ENCODE peak calls at places on chromosomes 7 and 10, in ten cellular contexts. G, W, Q, M, Z, E, F, V, N and P are unnamed samples.
A peak's percentile ranks its signal among the peaks of the same experiment; 100 is the strongest.

GRCh38 chr7:28177836-28178235 is 2.8 kb downstream of the JAZF1 start:
- DNase-seq in G (no peak), W (no peak), Q (no peak), M (no peak), Z (no peak), E (no peak), F (no peak), V (no peak), N (no peak), P (no peak)

GRCh38 chr10:83522881-83523386 is 616.4 kb upstream of the GHITM start:
- DNase-seq in G (peak; percentile 39), W (no peak), Q (no peak), M (no peak), Z (no peak), E (no peak), F (no peak), V (no peak), N (no peak), P (no peak)

GRCh38 chr7:25565949-25566348 is 337.7 kb upstream of the NPVF start:
- DNase-seq in G (peak; percentile 45), W (peak; percentile 48), Q (peak; percentile 85), M (peak; percentile 49), Z (peak; percentile 71), E (peak; percentile 69), F (peak; percentile 59), V (peak; percentile 79), N (peak; percentile 5), P (peak; percentile 79)

GRCh38 chr7:114345494-114345893 is 69.1 kb upstream of the FOXP2 start:
- DNase-seq in G (no peak), W (no peak), Q (peak; percentile 68), M (no peak), Z (no peak), E (no peak), F (no peak), V (no peak), N (no peak), P (no peak)

GRCh38 chr7:20607216-20607615 is 8.3 kb upstream of the ABCB5 start:
- DNase-seq in G (no peak), W (no peak), Q (peak; percentile 58), M (no peak), Z (no peak), E (no peak), F (no peak), V (no peak), N (no peak), P (no peak)

GRCh38 chr10:52409928-52410327 is 95.8 kb downstream of the DKK1 start:
- DNase-seq in G (no peak), W (no peak), Q (no peak), M (no peak), Z (no peak), E (no peak), F (no peak), V (no peak), N (no peak), P (no peak)

GRCh38 chr7:127845497-127846214 is 185.6 kb downstream of the LRRC4 start:
- DNase-seq in G (no peak), W (no peak), Q (no peak), M (no peak), Z (no peak), E (no peak), F (no peak), V (no peak), N (no peak), P (no peak)

GRCh38 chr10:114043532-114044250 is at the start of gene ADRB1:
- DNase-seq in G (peak; percentile 92), W (no peak), Q (peak; percentile 25), M (peak; percentile 80), Z (peak; percentile 39), E (peak; percentile 82), F (peak; percentile 67), V (peak; percentile 51), N (peak; percentile 61), P (peak; percentile 19)

GRCh38 chr7:28623863-28624262 is 211.5 kb downstream of the CREB5 start:
- DNase-seq in G (no peak), W (no peak), Q (no peak), M (no peak), Z (no peak), E (no peak), F (no peak), V (peak; percentile 38), N (no peak), P (no peak)

GRCh38 chr7:51545131-51545530 is 228.5 kb upstream of the COBL start:
- DNase-seq in G (no peak), W (no peak), Q (no peak), M (no peak), Z (no peak), E (no peak), F (no peak), V (no peak), N (no peak), P (no peak)

GRCh38 chr10:58302259-58302658 is 32.5 kb upstream of the UBE2D1 start:
- DNase-seq in G (no peak), W (no peak), Q (no peak), M (no peak), Z (no peak), E (no peak), F (no peak), V (no peak), N (no peak), P (no peak)

GRCh38 chr10:28939352-28940157 is 262.2 kb downstream of the BAMBI start:
- DNase-seq in G (peak; percentile 71), W (no peak), Q (peak; percentile 77), M (peak; percentile 88), Z (peak; percentile 71), E (peak; percentile 92), F (no peak), V (peak; percentile 62), N (no peak), P (peak; percentile 73)

GRCh38 chr10:130300608-130301025 is 164.4 kb downstream of the GLRX3 start:
- DNase-seq in G (no peak), W (no peak), Q (peak; percentile 61), M (no peak), Z (no peak), E (no peak), F (peak; percentile 76), V (no peak), N (no peak), P (no peak)

GRCh38 chr10:98367626-98368451 is 47.1 kb downstream of the PYROXD2 start:
- DNase-seq in G (no peak), W (no peak), Q (no peak), M (no peak), Z (no peak), E (no peak), F (no peak), V (no peak), N (no peak), P (no peak)

GRCh38 chr10:110642204-110642979 is 1.7 kb upstream of the RBM20 start:
- DNase-seq in G (no peak), W (no peak), Q (no peak), M (no peak), Z (no peak), E (no peak), F (no peak), V (no peak), N (no peak), P (no peak)

GRCh38 chr7:90710466-90710850 is 114.3 kb downstream of the CDK14 start:
- DNase-seq in G (no peak), W (no peak), Q (no peak), M (no peak), Z (no peak), E (no peak), F (no peak), V (no peak), N (no peak), P (no peak)

GRCh38 chr7:77740257-77740656 is 44.0 kb downstream of the RSBN1L start:
- DNase-seq in G (no peak), W (no peak), Q (no peak), M (no peak), Z (no peak), E (no peak), F (no peak), V (no peak), N (no peak), P (no peak)